ENCODE peak calls at places on chromosome 4, in nine cellular contexts. X is fibroblast of lung, R is A549, P is IMR-90, F is OCI-LY7, U is right lobe of liver, W is body of pancreas, Z is psoas muscle, T is adrenal gland. K is an unnamed sample.

GRCh38 chr4:40515398-40516293 is 114.0 kb downstream of the RBM47 start:
- DNase-seq in T (peak), R (peak), Z (no peak), P (no peak), W (peak), F (peak), X (no peak), U (peak), K (no peak)

GRCh38 chr4:76305971-76306881 is at the start of gene STBD1:
- DNase-seq in T (peak), X (peak), U (peak), P (peak), R (peak), F (no peak), Z (peak), W (peak), K (peak)

GRCh38 chr4:153434190-153434589 is 32.0 kb upstream of the TMEM131L start:
- DNase-seq in F (peak), W (no peak), T (no peak), Z (no peak), P (no peak), X (no peak), R (no peak), U (no peak), K (no peak)

GRCh38 chr4:2469192-2469984 is 482 bp downstream of the RNF4 start:
- DNase-seq in W (peak), Z (peak), X (peak), U (peak), F (peak), P (peak), T (peak), R (peak), K (peak)

GRCh38 chr4:182695842-182696241 is 221.3 kb downstream of the DCTD start:
- DNase-seq in P (peak), U (no peak), R (no peak), X (peak), T (no peak), F (no peak), W (no peak), Z (no peak), K (no peak)

GRCh38 chr4:87465739-87466366 is 43.5 kb downstream of the NUDT9 start:
- DNase-seq in T (no peak), F (peak), Z (no peak), P (peak), U (no peak), W (no peak), R (peak), X (peak), K (no peak)

GRCh38 chr4:174119051-174119450 is 164.4 kb downstream of the FBXO8 start:
- DNase-seq in W (no peak), U (no peak), F (no peak), X (peak), Z (no peak), P (peak), R (peak), T (no peak), K (no peak)

GRCh38 chr4:173807347-173807746 is 277.3 kb upstream of the HAND2 start:
- DNase-seq in X (no peak), R (no peak), T (no peak), Z (peak), W (peak), U (no peak), P (no peak), F (no peak), K (no peak)

GRCh38 chr4:120544838-120545237 is 377.7 kb downstream of the PRDM5 start:
- DNase-seq in F (no peak), X (no peak), W (no peak), Z (no peak), R (peak), P (no peak), U (no peak), T (no peak), K (no peak)

GRCh38 chr4:82126641-82127040 is 247.2 kb downstream of the HNRNPD start:
- DNase-seq in Z (no peak), X (no peak), T (no peak), F (no peak), P (no peak), W (no peak), U (no peak), R (no peak), K (no peak)

DNA sequence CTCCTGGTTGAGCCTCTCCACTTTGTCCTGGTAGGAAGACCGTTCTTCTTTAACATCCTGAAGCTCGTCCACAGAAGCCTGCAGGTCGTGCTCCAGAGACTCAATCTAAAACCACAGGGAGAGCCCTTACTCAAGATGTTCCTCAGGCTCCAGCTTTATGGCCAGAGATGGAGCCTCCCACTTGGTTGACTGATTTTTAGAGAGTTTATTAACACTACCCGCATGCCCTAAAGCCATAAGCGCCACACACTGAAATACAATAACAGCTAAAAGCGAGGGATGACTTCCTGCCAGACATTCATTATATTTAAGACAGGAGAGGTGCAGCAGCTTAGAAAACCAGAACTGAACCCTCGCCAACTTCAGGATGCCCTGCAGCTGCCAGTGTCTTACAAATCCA is 41.9 kb downstream of the SOD3 start:
- DNase-seq in Z (no peak), W (no peak), X (no peak), U (no peak), F (no peak), T (no peak), P (no peak), R (no peak), K (no peak)
- H3K27ac ChIP-seq in Z (no peak), W (no peak), X (no peak), U (no peak), F (no peak), T (no peak), P (no peak), R (no peak), K (no peak)

GRCh38 chr4:41538887-41539498 is 1.0 kb downstream of the LIMCH1 start:
- DNase-seq in P (no peak), X (peak), R (no peak), T (peak), F (no peak), W (no peak), U (no peak), Z (no peak), K (no peak)
- H3K4me3 ChIP-seq in P (no peak), X (no peak), R (peak), T (peak), F (no peak), W (no peak), U (no peak), Z (peak), K (no peak)

DNA sequence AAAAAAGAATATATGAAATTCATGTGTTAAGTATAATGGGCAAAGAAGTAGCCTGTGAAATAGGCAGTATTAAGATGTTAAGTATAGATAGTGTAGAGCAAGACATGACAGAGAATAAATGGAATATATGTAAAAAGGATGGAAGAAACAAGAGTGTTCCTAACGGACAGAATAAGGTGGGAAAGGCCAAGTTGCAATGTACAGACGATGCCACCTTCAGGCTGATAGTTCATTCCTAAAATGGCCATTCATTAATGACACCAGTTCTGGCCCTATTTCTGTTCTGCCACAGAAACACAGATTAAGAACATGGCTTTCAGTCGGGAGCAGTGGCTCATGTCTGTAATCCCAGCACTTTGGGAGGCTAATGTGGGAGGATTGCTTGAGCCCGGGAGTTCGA is 4.4 kb upstream of the FAM184B start:
- DNase-seq in U (no peak), W (no peak), F (no peak), Z (no peak), R (no peak), P (no peak), T (no peak), X (no peak), K (peak)
- TF ChIP-seq CTCF in U (no peak), W (no peak), F (peak), Z (no peak), R (no peak), P (no peak), T (no peak), X (no peak), K (peak)

GRCh38 chr4:75180790-75181776 is 248.2 kb downstream of the PARM1 start:
- DNase-seq in W (peak), X (no peak), R (peak), T (no peak), Z (no peak), U (no peak), P (no peak), F (peak), K (no peak)
- H3K27ac ChIP-seq in W (no peak), X (no peak), R (peak), T (no peak), Z (no peak), U (no peak), P (no peak), F (no peak), K (no peak)

GRCh38 chr4:185374573-185374972 is 21.2 kb downstream of the LRP2BP start:
- DNase-seq in U (no peak), X (no peak), Z (no peak), P (no peak), T (no peak), W (no peak), F (no peak), R (no peak), K (no peak)

GRCh38 chr4:185374027-185374426 is 21.7 kb downstream of the LRP2BP start:
- DNase-seq in W (no peak), F (no peak), T (no peak), P (no peak), Z (no peak), U (no peak), R (no peak), X (no peak), K (no peak)

GRCh38 chr4:185369729-185370128 is 26.0 kb downstream of the LRP2BP start:
- DNase-seq in W (no peak), X (no peak), P (peak), R (no peak), F (no peak), Z (no peak), T (no peak), U (no peak), K (no peak)

GRCh38 chr4:185370291-185370690 is 25.4 kb downstream of the LRP2BP start:
- DNase-seq in W (no peak), P (no peak), R (no peak), X (no peak), Z (no peak), U (no peak), T (no peak), F (no peak), K (no peak)
- H3K4me3 ChIP-seq in W (no peak), P (no peak), R (no peak), X (no peak), Z (no peak), U (no peak), T (no peak), F (no peak), K (no peak)